ENCODE peak calls at places on chromosomes 11 and 22, in four cellular contexts. V, H, D and N are unnamed samples.

GRCh38 chr11:47236482-47236881 is 12.1 kb downstream of the ACP2 start:
- DNase-seq in V (no peak), H (no peak), D (no peak), N (no peak)

GRCh38 chr11:13826505-13827278 is 135.8 kb upstream of the SPON1 start:
- DNase-seq in V (no peak), H (no peak), D (no peak), N (no peak)

GRCh38 chr11:130897262-130898182 is 18.8 kb downstream of the SNX19 start:
- DNase-seq in V (peak), H (no peak), D (peak), N (peak)

GRCh38 chr11:69830086-69830485 is 10.9 kb upstream of the FGF3 start:
- DNase-seq in V (no peak), H (no peak), D (no peak), N (no peak)

GRCh38 chr22:39498368-39498767 is 3.7 kb upstream of the MIEF1 start:
- DNase-seq in V (no peak), H (no peak), D (no peak), N (peak)

GRCh38 chr11:81658722-81659121 is 1074.9 kb downstream of the FAM181B start:
- DNase-seq in V (no peak), H (no peak), D (no peak), N (no peak)

GRCh38 chr22:36116127-36116526 is 44.4 kb downstream of the APOL3 start:
- DNase-seq in V (no peak), H (no peak), D (no peak), N (no peak)

GRCh38 chr22:17921871-17922821 is 102.2 kb downstream of the MICAL3 start:
- DNase-seq in V (no peak), H (no peak), D (no peak), N (no peak)

GRCh38 chr11:132289590-132290256 is 919.3 kb downstream of the NTM start:
- DNase-seq in V (no peak), H (no peak), D (no peak), N (no peak)

GRCh38 chr22:46748948-46749681 is 11.1 kb upstream of the CERK start:
- DNase-seq in V (no peak), H (peak), D (no peak), N (no peak)

GRCh38 chr11:35539256-35539655 is 13.8 kb upstream of the PAMR1 start:
- DNase-seq in V (no peak), H (no peak), D (no peak), N (no peak)

GRCh38 chr22:25092119-25092518 is 107.5 kb upstream of the CRYBB3 start:
- DNase-seq in V (no peak), H (no peak), D (no peak), N (no peak)
- H3K27ac ChIP-seq in V (peak), H (no peak), D (no peak), N (no peak)

DNA sequence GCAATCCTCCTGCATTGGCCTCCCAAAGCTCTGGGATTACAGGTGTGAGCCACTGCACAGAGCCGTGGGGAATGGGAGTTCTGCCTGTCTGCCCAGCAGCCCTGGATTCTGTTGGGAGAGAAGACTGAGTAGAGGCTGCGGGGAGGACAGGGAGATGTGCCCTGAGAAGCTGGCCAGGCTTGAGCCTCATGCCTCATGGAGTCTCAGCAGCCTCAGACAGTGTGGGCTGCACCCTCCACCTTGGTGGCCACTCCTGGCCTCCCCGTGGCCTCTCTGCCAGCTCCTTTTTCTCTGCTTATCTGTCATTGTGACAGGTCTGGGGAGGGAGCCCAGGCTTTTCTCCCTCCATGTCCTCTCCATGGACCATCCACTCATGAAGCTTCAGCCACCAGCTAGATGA is 43.2 kb downstream of the DKK3 start:
- DNase-seq in V (no peak), H (no peak), D (no peak), N (peak)
- H3K27ac ChIP-seq in V (no peak), H (no peak), D (no peak), N (no peak)

DNA sequence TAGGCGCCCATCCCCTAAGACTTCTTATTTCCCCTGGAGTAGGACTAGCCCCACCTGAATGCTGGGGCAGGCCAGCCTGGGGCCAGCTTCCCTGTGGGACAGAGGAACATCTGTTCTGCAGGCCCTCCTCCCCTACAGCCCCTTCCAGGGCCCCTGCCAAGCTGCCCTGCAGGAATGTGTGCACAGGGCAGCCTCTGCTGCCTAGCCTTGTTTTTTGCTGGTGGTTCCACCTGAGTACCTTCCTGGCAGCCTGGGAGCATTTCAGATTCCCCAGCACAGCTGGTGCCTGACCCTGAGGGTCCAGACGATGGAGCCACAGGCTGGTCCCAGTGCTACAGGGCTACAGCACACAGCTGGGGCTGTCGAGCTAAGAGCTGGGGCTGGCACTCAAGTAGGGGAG is 22.2 kb upstream of the GPR83 start:
- DNase-seq in V (no peak), H (no peak), D (no peak), N (peak)
- H3K27ac ChIP-seq in V (no peak), H (no peak), D (no peak), N (no peak)

GRCh38 chr22:29011200-29011867 is 50.3 kb downstream of the C22orf31 start:
- DNase-seq in V (no peak), H (no peak), D (no peak), N (peak)
- H3K27ac ChIP-seq in V (peak), H (no peak), D (no peak), N (no peak)

GRCh38 chr11:65578667-65579066 is 2.8 kb downstream of the EHBP1L1 start:
- DNase-seq in V (no peak), H (no peak), D (no peak), N (no peak)
- H3K27ac ChIP-seq in V (peak), H (no peak), D (peak), N (no peak)

DNA sequence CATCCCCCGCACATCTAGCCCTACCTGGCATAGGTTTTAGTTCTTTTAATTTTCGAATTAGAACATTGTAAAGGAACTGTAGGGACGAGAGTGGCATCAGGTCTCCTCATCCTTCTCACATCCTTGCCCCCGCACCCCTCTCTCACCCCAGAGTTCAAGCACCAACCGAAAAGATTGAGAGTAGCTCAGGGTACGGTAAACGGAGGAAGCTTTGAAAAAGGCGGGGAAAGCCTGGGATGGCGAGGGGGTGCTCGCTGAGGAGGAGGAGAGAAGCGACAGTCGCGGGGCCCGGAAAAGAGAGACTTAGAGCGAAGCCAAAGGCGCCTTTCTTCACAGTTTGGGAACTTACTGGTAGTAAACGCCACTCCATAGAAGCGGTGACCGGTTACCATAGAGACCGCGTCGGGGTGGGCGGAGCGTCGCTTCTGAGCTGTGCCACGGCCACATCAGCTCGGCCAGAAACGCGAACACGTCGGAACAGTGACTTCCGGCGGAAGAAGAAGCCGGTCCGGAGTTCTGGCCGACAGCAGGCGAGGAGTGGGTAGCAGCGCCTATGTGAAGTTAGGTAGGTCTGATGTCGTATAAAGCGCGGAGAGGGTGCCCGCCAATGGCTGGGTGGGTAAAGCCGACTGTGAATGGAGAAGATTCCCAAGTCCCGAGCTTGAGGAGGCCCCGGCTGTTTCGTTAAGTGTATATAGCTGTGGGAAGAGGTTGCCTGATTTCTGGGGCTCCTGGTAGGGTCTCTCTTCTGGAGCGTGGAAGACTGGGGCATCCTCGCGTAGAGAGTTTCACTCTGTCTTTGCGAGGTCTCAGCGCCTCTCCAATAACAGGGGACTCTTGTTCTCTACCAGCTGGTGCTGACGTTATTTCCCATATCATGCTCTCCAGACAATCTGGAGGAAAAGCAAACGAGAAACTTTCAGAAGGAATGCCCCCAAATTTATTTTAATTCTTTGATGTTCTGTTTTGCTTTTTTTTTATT is at the start of the genes DCDC1 and DNAJC24:
- DNase-seq in V (peak), H (peak), D (peak), N (peak)
- H3K27ac ChIP-seq in V (peak), H (peak), D (peak), N (peak)